ENCODE peak calls at places on chromosome 5, in ten cellular contexts. Q is AG09309, S is neural crest cell, G is GM20000, X is upper lobe of left lung, N is bronchial epithelial cell, I is adrenal gland, L is GM10248, U is WERI-Rb-1, P is GM06990. O is an unnamed sample.

GRCh38 chr5:16673241-16673998 is 56.6 kb upstream of the RETREG1 start:
- DNase-seq in Q (no peak), S (no peak), G (no peak), X (no peak), N (no peak), I (no peak), L (no peak), U (no peak), P (no peak), O (no peak)

GRCh38 chr5:73373814-73374510 is 74.6 kb downstream of the FOXD1 start:
- DNase-seq in Q (no peak), S (no peak), G (no peak), X (no peak), N (no peak), I (no peak), L (no peak), U (peak; percentile 27), P (no peak), O (no peak)

GRCh38 chr5:99808657-99809230 is 726.4 kb upstream of the FAM174A start:
- DNase-seq in Q (no peak), S (no peak), G (no peak), X (no peak), N (no peak), I (no peak), L (no peak), U (no peak), P (no peak), O (no peak)

GRCh38 chr5:55533806-55534435 is 843 bp downstream of the PLPP1 start:
- DNase-seq in Q (no peak), S (peak; percentile 50), G (peak; percentile 75), X (no peak), N (peak; percentile 17), I (peak; percentile 40), L (peak; percentile 56), U (no peak), P (no peak), O (peak; percentile 69)

GRCh38 chr5:30040483-30041116 is 1152.9 kb upstream of the CDH6 start:
- DNase-seq in Q (no peak), S (peak; percentile 79), G (peak; percentile 23), X (no peak), N (peak; percentile 4), I (peak; percentile 31), L (peak; percentile 15), U (peak; percentile 71), P (no peak), O (peak; percentile 33)

GRCh38 chr5:35003018-35003957 is 44.5 kb downstream of the AGXT2 start:
- DNase-seq in Q (no peak), S (peak; percentile 78), G (peak; percentile 75), X (peak; percentile 24), N (peak; percentile 27), I (peak; percentile 60), L (peak; percentile 79), U (peak; percentile 54), P (peak; percentile 6), O (peak; percentile 79)

GRCh38 chr5:174376056-174376455 is 330.6 kb downstream of the NSG2 start:
- DNase-seq in Q (no peak), S (no peak), G (no peak), X (no peak), N (no peak), I (no peak), L (no peak), U (no peak), P (no peak), O (no peak)

GRCh38 chr5:33254581-33254980 is 186.2 kb upstream of the TARS1 start:
- DNase-seq in Q (no peak), S (no peak), G (no peak), X (no peak), N (no peak), I (no peak), L (no peak), U (no peak), P (no peak), O (no peak)

GRCh38 chr5:123670981-123671557 is 159.1 kb downstream of the CSNK1G3 start:
- DNase-seq in Q (no peak), S (peak; percentile 72), G (peak; percentile 28), X (no peak), N (peak; percentile 44), I (peak; percentile 33), L (peak; percentile 21), U (peak; percentile 55), P (peak; percentile 7), O (peak; percentile 29)

GRCh38 chr5:159082491-159082890 is 17.2 kb downstream of the EBF1 start:
- DNase-seq in Q (no peak), S (no peak), G (no peak), X (no peak), N (no peak), I (no peak), L (no peak), U (no peak), P (no peak), O (no peak)

DNA sequence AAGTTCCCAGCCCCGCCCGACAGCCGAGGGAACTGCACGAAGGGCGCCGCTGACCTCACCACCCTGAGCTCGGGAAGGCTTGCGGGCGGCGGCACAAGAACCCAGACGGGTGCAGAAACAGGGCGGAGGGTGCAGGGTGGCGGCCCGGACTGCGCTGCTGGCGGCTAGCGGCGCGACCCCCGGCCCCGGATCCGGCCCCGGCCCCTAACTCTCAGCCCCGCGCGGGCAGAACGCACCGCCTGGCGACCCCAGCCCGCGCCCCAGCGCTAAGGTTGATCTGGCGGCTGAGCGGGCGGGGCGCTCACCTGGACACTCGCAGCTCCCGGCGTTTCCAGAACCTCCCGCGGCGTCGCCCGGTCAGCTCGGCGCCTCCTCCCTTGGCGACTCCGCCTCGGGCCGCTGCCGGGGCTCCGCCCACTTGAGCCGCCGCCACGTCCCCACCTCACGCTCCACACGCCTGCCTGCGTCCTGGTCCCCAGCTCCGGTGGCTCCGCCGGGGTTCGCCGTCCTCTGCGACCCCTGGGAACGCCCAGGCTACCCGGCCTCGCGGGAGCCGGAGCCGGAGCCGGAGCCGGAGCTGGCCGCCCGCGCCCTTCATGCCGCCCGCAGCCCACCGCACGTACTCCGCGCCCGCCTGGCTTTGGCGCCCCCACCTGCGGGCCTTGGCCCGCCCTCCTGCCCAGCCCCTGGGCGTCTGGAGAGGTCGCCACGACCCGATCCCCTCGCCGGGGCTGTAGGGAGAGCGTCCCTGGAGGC is at the start of gene P4HA2:
- DNase-seq in Q (no peak), S (peak; percentile 58), G (peak; percentile 95), X (peak; percentile 96), N (peak; percentile 61), I (peak; percentile 87), L (peak; percentile 94), U (peak; percentile 87), P (peak; percentile 79), O (peak; percentile 96)
- TF ChIP-seq CTCF in Q (peak; percentile 14), S (peak; percentile 33), G (no peak), X (peak; percentile 57), N (peak; percentile 26), I (peak; percentile 45), L (no peak), U (no peak), P (no peak), O (peak; percentile 1)

GRCh38 chr5:78566747-78567449 is 81.7 kb downstream of the LHFPL2 start:
- DNase-seq in Q (no peak), S (no peak), G (no peak), X (no peak), N (peak; percentile 62), I (no peak), L (no peak), U (no peak), P (peak; percentile 42), O (no peak)
- TF ChIP-seq CTCF in Q (no peak), S (no peak), G (no peak), X (no peak), N (no peak), I (no peak), L (no peak), U (no peak), P (no peak), O (no peak)

DNA sequence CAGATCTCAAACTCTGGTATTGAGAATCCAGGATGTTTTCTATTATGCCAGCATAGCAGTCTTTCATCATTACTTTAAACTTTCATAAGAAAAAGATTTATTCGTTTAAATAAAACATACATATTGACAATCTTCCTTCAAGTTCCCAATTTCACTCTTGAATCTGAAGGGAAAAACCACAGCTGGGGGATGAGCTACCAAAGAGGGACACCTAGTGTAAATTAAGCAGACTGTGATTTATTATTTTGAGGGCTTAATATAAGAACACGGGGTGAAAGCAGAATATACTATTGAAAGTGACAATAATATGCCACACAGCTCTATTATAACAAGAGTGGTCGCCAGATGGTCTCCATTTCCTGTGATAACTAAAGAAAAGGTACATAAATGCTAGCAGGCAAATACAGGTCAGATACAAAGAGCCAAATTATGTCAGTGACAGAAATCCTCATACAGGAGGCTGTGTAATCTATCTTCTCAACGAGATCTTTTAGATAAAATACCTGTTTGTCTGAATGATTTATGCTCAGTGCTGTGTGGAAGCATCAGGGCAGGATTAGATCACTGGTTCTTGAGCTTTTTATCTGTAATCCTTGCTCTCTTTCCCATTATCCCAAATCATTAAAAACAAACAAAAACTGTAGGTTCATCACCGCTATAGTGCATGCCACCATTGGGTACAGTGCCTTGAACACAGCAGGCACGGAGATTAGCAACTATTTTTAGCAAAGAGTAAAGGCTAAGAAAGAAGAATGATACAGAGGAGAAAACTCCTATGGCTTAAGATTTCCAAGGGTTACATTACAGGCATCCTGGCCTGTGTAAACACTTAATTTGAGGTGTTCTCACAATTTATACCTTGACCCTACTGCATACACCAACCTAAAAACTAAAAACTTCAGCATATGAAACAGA is 116.6 kb downstream of the DROSHA start:
- DNase-seq in Q (no peak), S (no peak), G (no peak), X (no peak), N (no peak), I (no peak), L (no peak), U (peak; percentile 35), P (no peak), O (no peak)
- TF ChIP-seq CTCF in Q (peak; percentile 32), S (no peak), G (no peak), X (no peak), N (no peak), I (no peak), L (no peak), U (no peak), P (no peak), O (no peak)

DNA sequence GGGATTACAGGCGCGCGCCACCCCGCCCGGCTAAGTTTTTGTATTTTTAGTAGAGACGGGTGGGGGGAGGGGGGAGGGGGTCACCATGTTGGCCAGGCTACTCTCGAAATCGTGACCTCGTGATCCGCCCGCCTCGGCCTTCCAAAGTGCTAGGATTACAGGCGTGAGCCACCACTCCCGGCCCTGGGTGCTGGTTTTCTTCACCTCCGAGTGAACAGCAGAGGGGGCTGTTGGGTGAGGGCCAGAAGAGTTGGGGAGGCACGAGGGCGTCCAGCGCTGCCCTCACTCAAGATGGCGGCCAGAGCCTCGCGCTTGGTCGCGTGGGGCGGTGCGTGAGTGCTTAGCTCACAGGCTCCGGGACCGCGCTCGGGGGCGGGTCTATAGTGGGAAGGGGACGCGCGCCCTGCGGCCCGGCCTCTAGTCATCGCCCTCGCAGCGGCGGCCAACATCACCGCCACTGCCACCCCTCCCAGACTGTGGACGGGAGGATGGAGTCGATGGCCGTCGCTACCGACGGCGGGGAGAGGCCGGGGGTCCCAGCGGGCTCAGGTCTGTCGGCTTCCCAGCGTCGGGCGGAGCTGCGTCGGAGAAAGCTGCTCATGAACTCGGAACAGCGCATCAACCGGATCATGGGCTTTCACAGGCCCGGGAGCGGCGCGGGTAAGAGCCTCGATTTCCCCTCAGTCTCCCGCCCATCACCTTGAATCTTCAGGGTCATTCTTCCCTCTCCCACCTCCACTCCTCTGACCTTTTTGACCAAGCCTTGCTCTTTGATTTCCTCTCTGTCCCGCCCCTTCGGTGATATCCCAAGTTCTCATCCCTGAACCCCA is at the start of gene CAMLG:
- DNase-seq in Q (peak; percentile 85), S (peak; percentile 97), G (peak; percentile 91), X (peak; percentile 99), N (peak; percentile 92), I (peak; percentile 99), L (peak; percentile 95), U (peak; percentile 98), P (peak; percentile 97), O (peak; percentile 95)
- TF ChIP-seq CTCF in Q (peak; percentile 50), S (peak; percentile 88), G (peak; percentile 62), X (peak; percentile 82), N (peak; percentile 73), I (peak; percentile 65), L (peak; percentile 87), U (peak; percentile 76), P (peak; percentile 82), O (peak; percentile 78)

GRCh38 chr5:128842241-128842640 is 123.0 kb upstream of the SLC27A6 start:
- DNase-seq in Q (no peak), S (no peak), G (no peak), X (no peak), N (no peak), I (no peak), L (no peak), U (no peak), P (no peak), O (no peak)
- TF ChIP-seq CTCF in Q (no peak), S (peak; percentile 23), G (no peak), X (no peak), N (no peak), I (no peak), L (no peak), U (no peak), P (no peak), O (no peak)

O was measured in GM13976.